ENCODE peak calls at places on chromosome 1, in six cellular contexts. One of them, this sample, is unnamed.

GRCh38 chr1:54715493-54716298 is at the start of gene TTC4:
- DNase-seq in pulmonary artery endothelial cell: peak; percentile 24
- DNase-seq in NCI-H2081: peak; percentile 82
- DNase-seq in adrenal gland: peak; percentile 79
- DNase-seq in ascending aorta: peak; percentile 88
- DNase-seq in T-cell: peak; percentile 66
- DNase-seq in this sample: peak; percentile 76

GRCh38 chr1:162389021-162389818 is 7.7 kb downstream of the C1orf226 start:
- DNase-seq in pulmonary artery endothelial cell: no peak
- DNase-seq in NCI-H2081: peak; percentile 22
- DNase-seq in adrenal gland: no peak
- DNase-seq in ascending aorta: no peak
- DNase-seq in T-cell: no peak
- DNase-seq in this sample: no peak

GRCh38 chr1:42165511-42166210 is 1.1 kb upstream of the GUCA2A start:
- DNase-seq in pulmonary artery endothelial cell: no peak
- DNase-seq in NCI-H2081: peak; percentile 94
- DNase-seq in adrenal gland: peak; percentile 57
- DNase-seq in ascending aorta: no peak
- DNase-seq in T-cell: no peak
- DNase-seq in this sample: peak; percentile 91

GRCh38 chr1:38129971-38130370 is 83.4 kb upstream of the POU3F1 start:
- DNase-seq in pulmonary artery endothelial cell: no peak
- DNase-seq in NCI-H2081: no peak
- DNase-seq in adrenal gland: no peak
- DNase-seq in ascending aorta: no peak
- DNase-seq in T-cell: no peak
- DNase-seq in this sample: no peak

GRCh38 chr1:161019767-161020572 is 982 bp downstream of the F11R start:
- DNase-seq in pulmonary artery endothelial cell: no peak
- DNase-seq in NCI-H2081: peak; percentile 75
- DNase-seq in adrenal gland: peak; percentile 26
- DNase-seq in ascending aorta: no peak
- DNase-seq in T-cell: no peak
- DNase-seq in this sample: no peak

GRCh38 chr1:32772281-32773017 is 44.7 kb downstream of the YARS1 start:
- DNase-seq in pulmonary artery endothelial cell: no peak
- DNase-seq in NCI-H2081: no peak
- DNase-seq in adrenal gland: no peak
- DNase-seq in ascending aorta: no peak
- DNase-seq in T-cell: no peak
- DNase-seq in this sample: no peak

GRCh38 chr1:56578963-56579875 is at the start of gene PLPP3:
- DNase-seq in pulmonary artery endothelial cell: peak; percentile 81
- DNase-seq in NCI-H2081: peak; percentile 23
- DNase-seq in adrenal gland: peak; percentile 92
- DNase-seq in ascending aorta: peak; percentile 94
- DNase-seq in T-cell: no peak
- DNase-seq in this sample: peak; percentile 85

GRCh38 chr1:149917590-149918144 is at the start of gene SV2A:
- DNase-seq in pulmonary artery endothelial cell: no peak
- DNase-seq in NCI-H2081: peak; percentile 88
- DNase-seq in adrenal gland: peak; percentile 45
- DNase-seq in ascending aorta: peak; percentile 87
- DNase-seq in T-cell: peak; percentile 25
- DNase-seq in this sample: no peak

GRCh38 chr1:155016231-155016831 is 13.7 kb downstream of the ZBTB7B start:
- DNase-seq in pulmonary artery endothelial cell: no peak
- DNase-seq in NCI-H2081: no peak
- DNase-seq in adrenal gland: peak; percentile 41
- DNase-seq in ascending aorta: no peak
- DNase-seq in T-cell: no peak
- DNase-seq in this sample: no peak

GRCh38 chr1:230403442-230403841 is 22.7 kb downstream of the PGBD5 start:
- DNase-seq in pulmonary artery endothelial cell: no peak
- DNase-seq in NCI-H2081: no peak
- DNase-seq in adrenal gland: no peak
- DNase-seq in ascending aorta: peak; percentile 31
- DNase-seq in T-cell: no peak
- DNase-seq in this sample: no peak

GRCh38 chr1:211653907-211654553 is 21.4 kb downstream of the NEK2 start:
- DNase-seq in pulmonary artery endothelial cell: no peak
- DNase-seq in NCI-H2081: no peak
- DNase-seq in adrenal gland: no peak
- DNase-seq in ascending aorta: no peak
- DNase-seq in T-cell: no peak
- DNase-seq in this sample: no peak

GRCh38 chr1:99669376-99669775 is 23.5 kb downstream of the PALMD start:
- DNase-seq in pulmonary artery endothelial cell: no peak
- DNase-seq in NCI-H2081: no peak
- DNase-seq in adrenal gland: no peak
- DNase-seq in ascending aorta: no peak
- DNase-seq in T-cell: no peak
- DNase-seq in this sample: no peak

GRCh38 chr1:103275725-103276124 is 167.4 kb upstream of the COL11A1 start:
- DNase-seq in pulmonary artery endothelial cell: no peak
- DNase-seq in NCI-H2081: no peak
- DNase-seq in adrenal gland: no peak
- DNase-seq in ascending aorta: no peak
- DNase-seq in T-cell: no peak
- DNase-seq in this sample: no peak

This sample was measured in mucosa of gallbladder.